ENCODE peak calls at places on chromosomes 2 and 18, in nine cellular contexts. T, J, B, W, H, M, Y, G and S are unnamed samples.

GRCh38 chr2:8000861-8001260 is 681.0 kb upstream of the ID2 start:
- DNase-seq in J (no peak), M (no peak), Y (no peak), T (no peak), H (peak; percentile 6), W (no peak), B (no peak), G (no peak), S (peak; percentile 11)

GRCh38 chr2:159592446-159592845 is 23.9 kb downstream of the BAZ2B start:
- DNase-seq in M (no peak), Y (no peak), T (no peak), W (peak; percentile 27), H (no peak), B (no peak), J (no peak), G (no peak), S (no peak)

GRCh38 chr2:230877737-230878598 is 13.2 kb downstream of the ITM2C start:
- DNase-seq in H (no peak), Y (no peak), W (peak; percentile 12), G (no peak), M (no peak), J (no peak), B (no peak), T (peak; percentile 32), S (peak; percentile 53)

GRCh38 chr18:76522104-76522503 is 27.1 kb upstream of the ZNF516 start:
- DNase-seq in H (no peak), Y (no peak), T (no peak), M (no peak), B (no peak), J (no peak), G (no peak), W (no peak), S (no peak)

GRCh38 chr2:159684796-159685195 is 27.5 kb upstream of the MARCHF7 start:
- DNase-seq in G (no peak), H (peak; percentile 75), Y (no peak), M (no peak), T (no peak), W (no peak), J (no peak), B (no peak), S (no peak)

GRCh38 chr2:73175663-73176204 is 26.6 kb upstream of the NOTO start:
- DNase-seq in J (peak; percentile 76), M (peak; percentile 64), B (no peak), Y (peak; percentile 84), W (peak; percentile 80), G (peak; percentile 39), T (peak; percentile 87), H (peak; percentile 62), S (peak; percentile 51)

GRCh38 chr2:2899826-2900225 is 477.8 kb downstream of the EIPR1 start:
- DNase-seq in W (no peak), T (no peak), M (no peak), Y (no peak), H (no peak), J (no peak), B (no peak), G (no peak), S (no peak)

GRCh38 chr2:180722551-180723239 is 257.7 kb upstream of the UBE2E3 start:
- DNase-seq in W (no peak), M (peak; percentile 10), T (no peak), B (no peak), J (no peak), Y (no peak), G (no peak), H (peak; percentile 82), S (no peak)

GRCh38 chr18:52439457-52439856 is 99.5 kb downstream of the DCC start:
- DNase-seq in G (no peak), W (no peak), T (no peak), J (no peak), Y (no peak), B (no peak), M (no peak), H (no peak), S (peak; percentile 32)

GRCh38 chr18:70469916-70470315 is 181.1 kb downstream of the SOCS6 start:
- DNase-seq in T (no peak), Y (no peak), H (no peak), J (no peak), W (no peak), M (no peak), G (no peak), B (no peak), S (no peak)

GRCh38 chr2:810397-810796 is 133.2 kb upstream of the TMEM18 start:
- DNase-seq in Y (no peak), J (peak; percentile 5), W (no peak), T (no peak), G (no peak), M (no peak), H (no peak), B (no peak), S (no peak)

GRCh38 chr2:120691410-120691809 is 44.3 kb upstream of the GLI2 start:
- DNase-seq in B (no peak), W (no peak), H (no peak), T (no peak), J (no peak), M (no peak), G (no peak), Y (no peak), S (no peak)

GRCh38 chr2:218806346-218806978 is 24.5 kb downstream of the CYP27A1 start:
- DNase-seq in W (peak; percentile 75), M (peak; percentile 88), H (peak; percentile 96), Y (peak; percentile 86), T (peak; percentile 89), B (no peak), G (peak; percentile 92), J (peak; percentile 82), S (peak; percentile 24)

DNA sequence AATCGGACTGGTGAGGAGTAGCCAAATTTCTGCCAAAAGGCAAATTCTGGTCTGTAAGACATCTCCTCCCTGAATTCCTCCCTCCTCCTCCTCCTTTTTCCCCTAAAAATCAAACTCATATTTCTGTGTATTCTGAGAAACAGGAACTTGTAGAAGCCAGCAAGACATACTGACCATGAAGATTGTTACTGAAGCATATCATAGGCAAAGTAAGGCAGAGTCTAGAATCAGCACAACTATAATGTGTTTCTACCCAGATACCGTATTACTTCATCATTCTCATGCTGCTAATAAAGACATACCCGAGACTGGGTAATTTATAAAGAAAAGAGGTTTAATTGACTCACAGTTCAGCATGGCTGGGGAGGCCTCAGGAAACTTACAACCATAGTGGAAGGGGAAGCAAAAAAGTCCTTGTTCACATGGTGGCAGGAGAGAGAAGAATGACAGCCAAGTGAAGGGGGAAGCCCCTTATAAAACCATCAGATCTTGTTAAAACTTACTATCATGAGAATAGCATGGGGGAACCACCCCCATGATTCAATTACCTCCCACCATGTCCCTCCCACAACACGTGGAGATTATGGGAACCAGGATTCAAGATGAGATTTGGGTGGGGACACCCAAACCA is 24.9 kb upstream of the EPC2 start:
- DNase-seq in G (no peak), Y (no peak), M (no peak), T (no peak), W (no peak), J (no peak), H (no peak), B (no peak), S (no peak)
- H3K27ac ChIP-seq in G (no peak overlapping the region), Y (no peak overlapping the region), M (no peak overlapping the region), T (no peak overlapping the region), W (no peak overlapping the region), J (no peak overlapping the region), H (no peak overlapping the region), B (no peak overlapping the region), S (no peak overlapping the region)

GRCh38 chr2:16405551-16405950 is 260.1 kb downstream of the CYRIA start:
- DNase-seq in M (no peak), W (no peak), Y (no peak), B (no peak), H (no peak), G (no peak), T (no peak), J (no peak), S (no peak)

GRCh38 chr2:16404551-16405300 is 260.9 kb downstream of the CYRIA start:
- DNase-seq in Y (no peak), M (no peak), H (no peak), G (no peak), B (no peak), T (no peak), W (no peak), J (no peak), S (no peak)

GRCh38 chr2:16400127-16400623 is 265.5 kb downstream of the CYRIA start:
- DNase-seq in T (no peak), W (peak; percentile 34), G (no peak), H (no peak), M (no peak), B (no peak), Y (peak; percentile 31), J (no peak), S (peak; percentile 37)

GRCh38 chr2:16401761-16402300 is 263.8 kb downstream of the CYRIA start:
- DNase-seq in W (no peak), J (no peak), M (no peak), G (no peak), B (no peak), Y (no peak), T (no peak), H (no peak), S (no peak)

DNA sequence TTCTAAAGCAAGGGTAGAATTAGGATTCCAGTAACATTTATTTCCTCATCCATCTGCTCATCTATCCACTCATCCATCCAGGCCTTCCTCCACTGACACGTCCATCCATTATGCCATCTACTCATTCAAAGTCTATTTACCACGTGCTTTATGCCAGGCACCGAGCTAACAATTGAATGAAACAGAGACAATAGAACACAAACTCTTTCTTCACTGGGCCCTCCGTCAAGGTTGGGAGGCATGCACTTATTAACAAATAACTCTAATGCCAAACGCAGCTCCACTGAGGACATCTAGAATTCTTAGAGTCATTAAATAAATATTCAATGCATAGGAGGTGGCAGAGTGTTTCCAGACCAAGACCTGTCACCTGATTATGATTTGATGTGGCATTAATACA is 262.7 kb downstream of the CYRIA start:
- DNase-seq in Y (no peak), J (no peak), M (no peak), W (no peak), G (no peak), T (no peak), B (no peak), H (no peak), S (no peak)
- H3K27ac ChIP-seq in Y (no peak overlapping the region), J (no peak overlapping the region), M (no peak overlapping the region), W (no peak overlapping the region), G (no peak overlapping the region), T (no peak overlapping the region), B (no peak overlapping the region), H (no peak overlapping the region), S (no peak overlapping the region)

GRCh38 chr2:85954918-85955420 is 66.2 kb upstream of the ST3GAL5 start:
- DNase-seq in B (no peak), Y (no peak), T (no peak), W (no peak), J (peak; percentile 74), H (no peak), G (no peak), M (no peak), S (no peak)
- H3K27ac ChIP-seq in B (no peak overlapping the region), Y (peak overlapping the region; percentile 96), T (no peak overlapping the region), W (no peak overlapping the region), J (peak overlapping the region; percentile 64), H (no peak overlapping the region), G (peak overlapping the region; percentile 42), M (no peak overlapping the region), S (no peak overlapping the region)

DNA sequence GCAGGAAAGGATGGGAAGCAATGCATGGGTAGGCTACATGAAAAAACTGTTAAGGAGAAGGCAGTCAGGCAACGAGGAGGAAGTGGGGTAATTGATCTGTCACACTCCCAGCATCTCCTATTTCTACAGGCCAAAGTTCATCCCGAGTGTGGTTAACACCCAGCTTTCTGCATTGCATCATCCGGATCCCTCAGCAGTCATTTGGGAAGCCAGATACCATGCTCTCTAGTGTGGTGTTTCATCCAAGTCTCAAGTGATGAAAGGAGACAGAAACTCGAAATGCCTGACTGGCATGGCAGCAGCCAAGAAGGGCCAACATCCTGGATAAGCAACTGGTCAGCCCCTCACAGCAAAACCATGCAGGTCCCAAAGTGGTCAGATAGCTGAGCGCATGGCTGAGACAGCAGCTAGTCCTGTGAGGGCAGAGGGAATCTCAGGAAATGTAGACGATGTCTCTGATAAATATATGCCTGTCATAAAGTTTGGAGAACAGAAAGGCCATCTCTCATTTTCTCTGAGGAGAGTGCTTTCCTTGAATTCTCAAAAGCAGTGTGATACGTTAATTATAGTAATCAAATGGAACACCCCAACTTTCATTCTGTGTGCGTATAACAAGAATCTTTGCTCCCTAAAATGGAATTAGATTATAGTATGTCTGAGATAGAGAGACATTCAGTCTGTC is 24.8 kb upstream of the HNRNPA3 start:
- DNase-seq in G (no peak), W (no peak), J (no peak), B (no peak), Y (peak; percentile 93), M (no peak), H (peak; percentile 46), T (no peak), S (peak; percentile 93)
- H3K27ac ChIP-seq in G (no peak overlapping the region), W (no peak overlapping the region), J (no peak overlapping the region), B (peak overlapping the region; percentile 62), Y (peak overlapping the region; percentile 86), M (no peak overlapping the region), H (no peak overlapping the region), T (no peak overlapping the region), S (peak overlapping the region; percentile 47)